ENCODE peak calls at places on chromosome X, in ten cellular contexts. S is suprapubic skin, M is brain microvascular endothelial cell, O is endothelial cell, C is GM12865, I is HFFc6, K is ascending aorta, G is fibroblast of pulmonary artery, N is lower lobe of right lung, W is nephron progenitor cell. A is an unnamed sample.
A peak's percentile ranks its signal among the peaks of the same experiment; 100 is the strongest.

GRCh38 chrX:47239199-47239598 is 6.4 kb downstream of the USP11 start:
- DNase-seq in S (no peak), M (no peak), O (no peak), C (no peak), I (no peak), K (no peak), G (no peak), N (no peak), W (no peak), A (no peak)

GRCh38 chrX:133045986-133046385 is 50.9 kb downstream of the USP26 start:
- DNase-seq in S (no peak), M (peak; percentile 1), O (peak; percentile 7), C (no peak), I (no peak), K (no peak), G (no peak), N (no peak), W (no peak), A (peak; percentile 14)

GRCh38 chrX:7318661-7319060 is 170.7 kb upstream of the PUDP start:
- DNase-seq in S (no peak), M (no peak), O (no peak), C (no peak), I (no peak), K (no peak), G (no peak), N (no peak), W (no peak), A (no peak)

GRCh38 chrX:29671426-29671825 is 543.9 kb upstream of the MAGEB2 start:
- DNase-seq in S (no peak), M (no peak), O (no peak), C (no peak), I (no peak), K (no peak), G (peak; percentile 48), N (no peak), W (no peak), A (no peak)

GRCh38 chrX:47817421-47817820 is 19.3 kb upstream of the ZNF81 start:
- DNase-seq in S (no peak), M (no peak), O (no peak), C (no peak), I (no peak), K (no peak), G (no peak), N (no peak), W (no peak), A (no peak)

GRCh38 chrX:141652315-141652714 is 46.2 kb downstream of the SPANXD start:
- DNase-seq in S (no peak), M (no peak), O (no peak), C (no peak), I (peak; percentile 3), K (no peak), G (peak; percentile 2), N (no peak), W (no peak), A (no peak)

GRCh38 chrX:111095974-111096870 is at the start of gene PAK3:
- DNase-seq in S (peak; percentile 77), M (peak; percentile 7), O (peak; percentile 28), C (no peak), I (no peak), K (peak; percentile 23), G (peak; percentile 60), N (peak; percentile 37), W (peak; percentile 74), A (peak; percentile 26)

GRCh38 chrX:28920554-28920953 is 333.3 kb downstream of the IL1RAPL1 start:
- DNase-seq in S (no peak), M (no peak), O (no peak), C (no peak), I (no peak), K (no peak), G (peak; percentile 3), N (no peak), W (no peak), A (no peak)

GRCh38 chrX:1679238-1679637 is 64.4 kb downstream of the ASMT start:
- DNase-seq in S (no peak), M (peak; percentile 34), O (no peak), C (peak; percentile 5), I (no peak), K (no peak), G (no peak), N (no peak), W (no peak), A (no peak)

GRCh38 chrX:29903365-29903764 is 312.0 kb upstream of the MAGEB2 start:
- DNase-seq in S (no peak), M (no peak), O (no peak), C (no peak), I (no peak), K (no peak), G (peak; percentile 19), N (no peak), W (no peak), A (no peak)

GRCh38 chrX:56766554-56767412 is 37.7 kb downstream of the NBDY start:
- DNase-seq in S (no peak), M (peak; percentile 31), O (no peak), C (no peak), I (peak; percentile 9), K (no peak), G (peak; percentile 64), N (no peak), W (no peak), A (peak; percentile 25)

GRCh38 chrX:124378643-124379042 is 32.3 kb downstream of the SH2D1A start:
- DNase-seq in S (no peak), M (no peak), O (no peak), C (no peak), I (no peak), K (no peak), G (no peak), N (no peak), W (no peak), A (no peak)

GRCh38 chrX:104565791-104566687 is at the start of gene IL1RAPL2:
- DNase-seq in S (no peak), M (no peak), O (peak; percentile 56), C (peak; percentile 0), I (no peak), K (no peak), G (peak; percentile 11), N (peak; percentile 55), W (peak; percentile 68), A (no peak)

GRCh38 chrX:39167791-39168190 is 366.5 kb downstream of the MID1IP1 start:
- DNase-seq in S (no peak), M (no peak), O (no peak), C (peak; percentile 64), I (no peak), K (no peak), G (no peak), N (no peak), W (no peak), A (no peak)

GRCh38 chrX:118211891-118212816 is 95.5 kb upstream of the KLHL13 start:
- DNase-seq in S (no peak), M (no peak), O (no peak), C (peak; percentile 33), I (no peak), K (no peak), G (no peak), N (no peak), W (no peak), A (no peak)

GRCh38 chrX:43618376-43619205 is 37.5 kb upstream of the MAOA start:
- DNase-seq in S (no peak), M (no peak), O (no peak), C (no peak), I (no peak), K (no peak), G (no peak), N (no peak), W (no peak), A (no peak)

GRCh38 chrX:12113321-12113720 is 25.0 kb upstream of the FRMPD4 start:
- DNase-seq in S (no peak), M (no peak), O (no peak), C (no peak), I (peak; percentile 21), K (no peak), G (no peak), N (no peak), W (no peak), A (no peak)

GRCh38 chrX:12118134-12118533 is 20.1 kb upstream of the FRMPD4 start:
- DNase-seq in S (no peak), M (no peak), O (no peak), C (no peak), I (peak; percentile 39), K (no peak), G (no peak), N (no peak), W (no peak), A (no peak)

DNA sequence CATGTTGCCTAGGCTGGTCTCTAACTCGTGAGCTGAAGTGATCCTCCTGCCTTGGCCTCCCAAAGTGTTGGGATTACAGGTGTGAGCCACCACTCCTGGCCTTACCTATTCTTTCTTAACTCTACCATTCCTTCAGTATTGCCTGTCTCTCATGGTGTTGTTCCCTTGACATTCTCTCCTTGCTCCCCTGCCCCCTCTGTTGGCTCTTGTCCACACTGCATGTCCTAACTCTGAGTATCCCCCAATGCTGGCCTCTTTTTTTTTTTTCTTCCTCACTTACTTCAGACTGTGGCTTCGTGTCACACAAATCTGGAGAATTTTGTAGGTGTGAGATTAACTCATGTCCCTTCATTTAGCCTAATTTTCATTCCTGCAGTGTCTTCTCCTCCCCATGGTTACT is 22.9 kb upstream of the FRMPD4 start:
- DNase-seq in S (no peak), M (no peak), O (peak; percentile 43), C (no peak), I (no peak), K (no peak), G (no peak), N (no peak), W (peak; percentile 27), A (no peak)
- TF ChIP-seq CTCF in S (no peak), M (peak; percentile 55), O (peak; percentile 19), C (peak; percentile 18), I (no peak), K (no peak), G (no peak), N (no peak), W (peak; percentile 32), A (peak; percentile 25)

GRCh38 chrX:18769812-18770573 is 62.5 kb downstream of the PPEF1 start:
- DNase-seq in S (no peak), M (no peak), O (no peak), C (no peak), I (no peak), K (no peak), G (peak; percentile 46), N (no peak), W (no peak), A (no peak)
- TF ChIP-seq CTCF in S (no peak), M (no peak), O (no peak), C (peak; percentile 2), I (no peak), K (no peak), G (peak; percentile 8), N (no peak), W (no peak), A (no peak)

GRCh38 chrX:275967-276587 is 5.1 kb upstream of the PLCXD1 start:
- DNase-seq in S (peak; percentile 91), M (no peak), O (peak; percentile 52), C (no peak), I (peak; percentile 66), K (peak; percentile 19), G (peak; percentile 41), N (peak; percentile 92), W (peak; percentile 69), A (peak; percentile 82)
- TF ChIP-seq CTCF in S (no peak), M (peak; percentile 17), O (no peak), C (no peak), I (peak; percentile 45), K (no peak), G (no peak), N (no peak), W (no peak), A (no peak)

DNA sequence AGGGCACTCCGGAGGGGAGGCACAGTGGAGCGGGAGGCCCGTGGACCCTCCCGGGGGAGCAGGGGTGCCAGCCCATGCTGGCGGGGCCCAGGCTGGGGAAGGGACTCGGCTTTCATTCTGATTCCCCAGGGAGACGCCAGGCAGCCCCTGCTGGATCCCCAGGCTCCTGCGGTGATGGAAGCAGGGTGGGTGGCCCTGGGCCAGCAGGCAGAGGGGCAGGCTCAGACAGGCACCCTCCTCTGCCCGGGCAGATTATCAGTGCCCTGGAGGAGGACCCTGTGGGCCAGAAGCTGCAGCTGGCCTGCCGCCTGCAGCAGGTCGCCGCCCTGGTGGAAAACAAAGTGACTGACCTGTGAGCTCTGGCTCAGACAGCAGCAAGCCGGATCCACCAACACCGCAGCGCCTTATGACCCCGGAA is 2.1 kb upstream of the SRPK3 start:
- DNase-seq in S (no peak), M (no peak), O (no peak), C (no peak), I (no peak), K (no peak), G (no peak), N (no peak), W (no peak), A (no peak)
- TF ChIP-seq CTCF in S (no peak), M (peak; percentile 26), O (no peak), C (peak; percentile 1), I (peak; percentile 37), K (no peak), G (no peak), N (no peak), W (no peak), A (peak; percentile 6)